ENCODE peak calls at places on chromosome 3, in eight cellular contexts. N, P, W, Q, F, H, T and S are unnamed samples.

GRCh38 chr3:126194713-126195305 is 14.4 kb upstream of the ALDH1L1 start:
- DNase-seq in N (peak), P (no peak), W (no peak), Q (no peak), F (no peak), H (no peak), T (no peak), S (no peak)

GRCh38 chr3:104149154-104149553 is 1217.6 kb upstream of the ALCAM start:
- DNase-seq in N (no peak), P (no peak), W (no peak), Q (no peak), F (no peak), H (no peak), T (no peak), S (no peak)

GRCh38 chr3:123412076-123412475 is 36.8 kb downstream of the ADCY5 start:
- DNase-seq in N (no peak), P (no peak), W (no peak), Q (no peak), F (no peak), H (no peak), T (no peak), S (no peak)

GRCh38 chr3:194069421-194070219 is 66.3 kb upstream of the HES1 start:
- DNase-seq in N (no peak), P (peak), W (no peak), Q (peak), F (no peak), H (no peak), T (no peak), S (no peak)

GRCh38 chr3:113947372-113948014 is at the start of gene ZDHHC23:
- DNase-seq in N (peak), P (peak), W (peak), Q (peak), F (peak), H (peak), T (peak), S (no peak)

GRCh38 chr3:171284308-171285075 is 175.7 kb downstream of the TNIK start:
- DNase-seq in N (no peak), P (peak), W (peak), Q (peak), F (no peak), H (no peak), T (no peak), S (peak)

GRCh38 chr3:49469037-49469875 is 811 bp upstream of the DAG1 start:
- DNase-seq in N (no peak), P (peak), W (peak), Q (peak), F (peak), H (peak), T (peak), S (peak)

GRCh38 chr3:193389335-193389734 is 10.8 kb upstream of the ATP13A5 start:
- DNase-seq in N (no peak), P (no peak), W (no peak), Q (no peak), F (no peak), H (no peak), T (no peak), S (no peak)

GRCh38 chr3:32531010-32531647 is 28.5 kb upstream of the CMTM6 start:
- DNase-seq in N (no peak), P (no peak), W (no peak), Q (no peak), F (no peak), H (no peak), T (no peak), S (no peak)

GRCh38 chr3:144770813-144771400 is 799.3 kb downstream of the DIPK2A start:
- DNase-seq in N (peak), P (peak), W (no peak), Q (peak), F (no peak), H (no peak), T (no peak), S (no peak)

GRCh38 chr3:175818811-175819464 is 959.8 kb downstream of the NAALADL2 start:
- DNase-seq in N (no peak), P (no peak), W (no peak), Q (no peak), F (no peak), H (no peak), T (no peak), S (no peak)

GRCh38 chr3:17091895-17092294 is 207.1 kb downstream of the PLCL2 start:
- DNase-seq in N (no peak), P (no peak), W (no peak), Q (peak), F (no peak), H (no peak), T (no peak), S (no peak)

GRCh38 chr3:110378481-110378880 is 693.1 kb upstream of the NECTIN3 start:
- DNase-seq in N (no peak), P (peak), W (no peak), Q (peak), F (no peak), H (no peak), T (no peak), S (no peak)

GRCh38 chr3:177057768-177058167 is 139.5 kb downstream of the TBL1XR1 start:
- DNase-seq in N (no peak), P (no peak), W (no peak), Q (peak), F (no peak), H (no peak), T (no peak), S (no peak)

GRCh38 chr3:170555329-170555728 is 30.5 kb downstream of the SLC7A14 start:
- DNase-seq in N (no peak), P (no peak), W (no peak), Q (peak), F (no peak), H (no peak), T (no peak), S (no peak)

GRCh38 chr3:35987386-35987785 is 348.1 kb downstream of the ARPP21 start:
- DNase-seq in N (no peak), P (no peak), W (no peak), Q (no peak), F (no peak), H (no peak), T (no peak), S (no peak)

GRCh38 chr3:13479332-13479581 is 849 bp upstream of the HDAC11 start:
- DNase-seq in N (no peak), P (no peak), W (no peak), Q (no peak), F (no peak), H (peak), T (peak), S (no peak)

GRCh38 chr3:53252105-53252946 is 3.5 kb downstream of the TKT start:
- DNase-seq in N (no peak), P (peak), W (no peak), Q (no peak), F (no peak), H (no peak), T (peak), S (no peak)

GRCh38 chr3:133887075-133887950 is 8.4 kb downstream of the RAB6B start:
- DNase-seq in N (no peak), P (no peak), W (no peak), Q (no peak), F (no peak), H (no peak), T (no peak), S (no peak)

GRCh38 chr3:72694398-72694797 is 153.8 kb downstream of the SHQ1 start:
- DNase-seq in N (no peak), P (peak), W (no peak), Q (peak), F (no peak), H (no peak), T (no peak), S (no peak)

GRCh38 chr3:117281371-117281770 is 571.8 kb downstream of the TUSC7 start:
- DNase-seq in N (no peak), P (no peak), W (no peak), Q (peak), F (no peak), H (no peak), T (no peak), S (no peak)
- H3K27ac ChIP-seq in N (no peak), P (no peak), W (no peak), Q (no peak), F (no peak), H (no peak), T (no peak), S (no peak)

GRCh38 chr3:52240886-52241244 is 1.9 kb upstream of the TWF2 start:
- DNase-seq in N (no peak), P (no peak), W (peak), Q (no peak), F (no peak), H (no peak), T (no peak), S (no peak)
- H3K27ac ChIP-seq in N (no peak), P (no peak), W (peak), Q (peak), F (peak), H (no peak), T (peak), S (no peak)

GRCh38 chr3:127720161-127720823 is 47.5 kb downstream of the ABTB1 start:
- DNase-seq in N (no peak), P (no peak), W (peak), Q (no peak), F (no peak), H (no peak), T (no peak), S (no peak)

GRCh38 chr3:127722928-127723603 is 50.3 kb downstream of the ABTB1 start:
- DNase-seq in N (peak), P (no peak), W (peak), Q (peak), F (no peak), H (no peak), T (no peak), S (no peak)

GRCh38 chr3:127722104-127722784 is 49.5 kb downstream of the ABTB1 start:
- DNase-seq in N (no peak), P (no peak), W (peak), Q (no peak), F (no peak), H (no peak), T (no peak), S (no peak)

GRCh38 chr3:127720985-127721384 is 48.2 kb downstream of the ABTB1 start:
- DNase-seq in N (no peak), P (no peak), W (peak), Q (no peak), F (no peak), H (no peak), T (no peak), S (no peak)

GRCh38 chr3:127721536-127721935 is 48.8 kb downstream of the ABTB1 start:
- DNase-seq in N (no peak), P (no peak), W (peak), Q (no peak), F (no peak), H (no peak), T (no peak), S (no peak)
- H3K27ac ChIP-seq in N (no peak), P (no peak), W (no peak), Q (no peak), F (no peak), H (no peak), T (peak), S (no peak)

DNA sequence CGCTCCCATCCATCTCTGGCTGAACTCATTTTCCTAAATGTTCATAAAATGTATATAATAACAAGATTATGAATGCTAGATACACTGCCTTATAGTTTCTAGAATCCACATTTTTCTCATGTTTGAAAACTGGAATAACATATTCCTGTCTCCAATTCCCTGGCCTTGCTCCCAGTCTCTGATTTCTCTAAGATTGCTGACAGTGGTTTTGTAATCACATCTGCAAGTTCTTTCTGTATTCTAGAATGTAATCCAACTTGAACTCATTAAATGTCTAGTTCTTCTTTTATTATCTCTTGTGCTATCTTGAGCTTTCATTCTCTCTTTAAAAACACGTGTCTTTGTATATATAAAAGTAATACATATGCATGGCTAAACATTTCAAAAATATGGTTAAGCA is 215.2 kb upstream of the ADAMTS9 start:
- DNase-seq in N (no peak), P (peak), W (no peak), Q (peak), F (no peak), H (no peak), T (no peak), S (no peak)
- H3K27ac ChIP-seq in N (no peak), P (peak), W (no peak), Q (no peak), F (no peak), H (no peak), T (no peak), S (no peak)

GRCh38 chr3:172586447-172586846 is 63.2 kb upstream of the TNFSF10 start:
- DNase-seq in N (no peak), P (peak), W (no peak), Q (no peak), F (no peak), H (no peak), T (no peak), S (no peak)
- H3K27ac ChIP-seq in N (no peak), P (no peak), W (peak), Q (no peak), F (peak), H (peak), T (peak), S (peak)

GRCh38 chr3:57544181-57545125 is at the start of gene DNAH12:
- DNase-seq in N (peak), P (peak), W (no peak), Q (no peak), F (peak), H (peak), T (peak), S (no peak)
- H3K27ac ChIP-seq in N (peak), P (no peak), W (peak), Q (no peak), F (peak), H (peak), T (no peak), S (no peak)

GRCh38 chr3:71370467-71370866 is 213.1 kb downstream of the FOXP1 start:
- DNase-seq in N (no peak), P (no peak), W (no peak), Q (no peak), F (no peak), H (no peak), T (no peak), S (no peak)
- H3K27ac ChIP-seq in N (no peak), P (peak), W (no peak), Q (no peak), F (peak), H (no peak), T (no peak), S (peak)

GRCh38 chr3:58994746-58995330 is 55.0 kb downstream of the CFAP20DC start:
- DNase-seq in N (peak), P (peak), W (no peak), Q (peak), F (no peak), H (peak), T (no peak), S (no peak)
- H3K27ac ChIP-seq in N (no peak), P (no peak), W (no peak), Q (no peak), F (no peak), H (no peak), T (no peak), S (no peak)